ENCODE peak calls at places on chromosome 4, in six cellular contexts. One of them, this sample, is unnamed.

GRCh38 chr4:82394896-82395295 is 21.1 kb upstream of the HNRNPD start:
- DNase-seq in GM12878: no peak
- DNase-seq in HepG2: peak; percentile 72
- DNase-seq in K562: no peak
- DNase-seq in H1: no peak
- DNase-seq in HCT116: no peak
- DNase-seq in this sample: no peak

GRCh38 chr4:102449751-102450352 is 51.3 kb upstream of the NFKB1 start:
- DNase-seq in GM12878: peak; percentile 45
- DNase-seq in HepG2: peak; percentile 65
- DNase-seq in K562: peak; percentile 29
- DNase-seq in H1: no peak
- DNase-seq in HCT116: peak; percentile 42
- DNase-seq in this sample: peak; percentile 32

GRCh38 chr4:4289575-4289929 is 402 bp downstream of the LYAR start:
- DNase-seq in GM12878: no peak
- DNase-seq in HepG2: no peak
- DNase-seq in K562: no peak
- DNase-seq in H1: no peak
- DNase-seq in HCT116: no peak
- DNase-seq in this sample: no peak

GRCh38 chr4:15370296-15370695 is 57.5 kb upstream of the C1QTNF7 start:
- DNase-seq in GM12878: no peak
- DNase-seq in HepG2: no peak
- DNase-seq in K562: no peak
- DNase-seq in H1: no peak
- DNase-seq in HCT116: no peak
- DNase-seq in this sample: no peak

GRCh38 chr4:114229721-114230120 is 250.3 kb upstream of the ARSJ start:
- DNase-seq in GM12878: no peak
- DNase-seq in HepG2: no peak
- DNase-seq in K562: no peak
- DNase-seq in H1: no peak
- DNase-seq in HCT116: no peak
- DNase-seq in this sample: no peak

GRCh38 chr4:142238589-142238988 is 602.2 kb downstream of the IL15 start:
- DNase-seq in GM12878: no peak
- DNase-seq in HepG2: no peak
- DNase-seq in K562: no peak
- DNase-seq in H1: no peak
- DNase-seq in HCT116: no peak
- DNase-seq in this sample: no peak

GRCh38 chr4:176583278-176583677 is 209.4 kb downstream of the VEGFC start:
- DNase-seq in GM12878: no peak
- DNase-seq in HepG2: no peak
- DNase-seq in K562: no peak
- DNase-seq in H1: no peak
- DNase-seq in HCT116: no peak
- DNase-seq in this sample: no peak

GRCh38 chr4:27360651-27361347 is 500.2 kb downstream of the STIM2 start:
- DNase-seq in GM12878: no peak
- DNase-seq in HepG2: no peak
- DNase-seq in K562: no peak
- DNase-seq in H1: no peak
- DNase-seq in HCT116: no peak
- DNase-seq in this sample: peak; percentile 18

GRCh38 chr4:187744911-187745310 is 250.7 kb upstream of the ZFP42 start:
- DNase-seq in GM12878: no peak
- DNase-seq in HepG2: no peak
- DNase-seq in K562: no peak
- DNase-seq in H1: no peak
- DNase-seq in HCT116: peak; percentile 37
- DNase-seq in this sample: no peak

GRCh38 chr4:187304131-187304530 is 580.5 kb upstream of the FAT1 start:
- DNase-seq in GM12878: no peak
- DNase-seq in HepG2: no peak
- DNase-seq in K562: no peak
- DNase-seq in H1: no peak
- DNase-seq in HCT116: no peak
- DNase-seq in this sample: no peak

GRCh38 chr4:74364649-74365491 is at the start of gene EREG:
- DNase-seq in GM12878: no peak
- DNase-seq in HepG2: no peak
- DNase-seq in K562: peak; percentile 57
- DNase-seq in H1: peak; percentile 84
- DNase-seq in HCT116: peak; percentile 74
- DNase-seq in this sample: no peak

GRCh38 chr4:108130955-108131354 is 37.8 kb downstream of the LEF1 start:
- DNase-seq in GM12878: no peak
- DNase-seq in HepG2: no peak
- DNase-seq in K562: no peak
- DNase-seq in H1: no peak
- DNase-seq in HCT116: no peak
- DNase-seq in this sample: no peak

GRCh38 chr4:83177182-83177581 is 62.7 kb upstream of the PLAC8 start:
- DNase-seq in GM12878: no peak
- DNase-seq in HepG2: no peak
- DNase-seq in K562: no peak
- DNase-seq in H1: no peak
- DNase-seq in HCT116: no peak
- DNase-seq in this sample: no peak

GRCh38 chr4:127045872-127046271 is 586.9 kb upstream of the INTU start:
- DNase-seq in GM12878: no peak
- DNase-seq in HepG2: no peak
- DNase-seq in K562: no peak
- DNase-seq in H1: no peak
- DNase-seq in HCT116: no peak
- DNase-seq in this sample: no peak

GRCh38 chr4:56129431-56129861 is 180.7 kb downstream of the CEP135 start:
- DNase-seq in GM12878: no peak
- DNase-seq in HepG2: peak; percentile 56
- DNase-seq in K562: peak; percentile 17
- DNase-seq in H1: peak; percentile 72
- DNase-seq in HCT116: peak; percentile 79
- DNase-seq in this sample: no peak

GRCh38 chr4:105022811-105023667 is 123.6 kb upstream of the TET2 start:
- DNase-seq in GM12878: no peak
- DNase-seq in HepG2: no peak
- DNase-seq in K562: no peak
- DNase-seq in H1: no peak
- DNase-seq in HCT116: peak; percentile 4
- DNase-seq in this sample: no peak

GRCh38 chr4:69038582-69038981 is 57.7 kb upstream of the UGT2B7 start:
- DNase-seq in GM12878: no peak
- DNase-seq in HepG2: no peak
- DNase-seq in K562: no peak
- DNase-seq in H1: no peak
- DNase-seq in HCT116: peak; percentile 18
- DNase-seq in this sample: no peak

GRCh38 chr4:183333202-183333601 is 11.0 kb upstream of the CLDN24 start:
- DNase-seq in GM12878: no peak
- DNase-seq in HepG2: no peak
- DNase-seq in K562: no peak
- DNase-seq in H1: no peak
- DNase-seq in HCT116: no peak
- DNase-seq in this sample: no peak

GRCh38 chr4:823093-823760 is 2.7 kb downstream of the CPLX1 start:
- DNase-seq in GM12878: no peak
- DNase-seq in HepG2: no peak
- DNase-seq in K562: no peak
- DNase-seq in H1: no peak
- DNase-seq in HCT116: no peak
- DNase-seq in this sample: no peak

GRCh38 chr4:83170952-83171399 is 56.4 kb upstream of the PLAC8 start:
- DNase-seq in GM12878: peak; percentile 57
- DNase-seq in HepG2: no peak
- DNase-seq in K562: no peak
- DNase-seq in H1: no peak
- DNase-seq in HCT116: no peak
- DNase-seq in this sample: no peak

GRCh38 chr4:137238456-137238855 is 293.8 kb downstream of the PCDH18 start:
- DNase-seq in GM12878: no peak
- DNase-seq in HepG2: no peak
- DNase-seq in K562: no peak
- DNase-seq in H1: no peak
- DNase-seq in HCT116: no peak
- DNase-seq in this sample: no peak

DNA sequence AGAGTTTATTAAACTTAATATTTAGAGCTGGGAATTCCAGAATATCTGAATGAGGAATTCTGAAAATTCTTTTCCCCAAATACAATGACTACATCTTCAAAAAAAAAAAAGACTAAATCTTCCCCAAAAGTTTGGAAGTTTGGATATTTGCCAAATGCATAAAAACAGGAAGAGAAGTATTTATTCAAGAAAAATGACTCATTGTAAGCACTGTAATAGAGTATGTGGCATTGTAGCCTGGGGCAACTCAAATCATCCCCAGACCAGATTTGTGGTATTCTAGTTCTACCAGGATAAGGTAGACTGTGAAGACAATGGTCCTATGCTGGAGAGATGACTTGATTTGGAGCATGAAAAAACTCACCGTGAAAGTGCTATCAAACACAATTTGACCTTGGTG is 78.5 kb upstream of the PDHA2 start:
- DNase-seq in GM12878: no peak
- DNase-seq in HepG2: no peak
- DNase-seq in K562: no peak
- DNase-seq in H1: no peak
- DNase-seq in HCT116: peak; percentile 1
- DNase-seq in this sample: no peak
- TF ChIP-seq ZNF274 in GM12878: no peak
- TF ChIP-seq ZNF274 in HepG2: no peak
- TF ChIP-seq ZNF274 in K562: no peak
- TF ChIP-seq ZNF274 in H1: no peak
- TF ChIP-seq ZNF274 in HCT116: no peak
- TF ChIP-seq ZNF274 in this sample: no peak

GRCh38 chr4:10093273-10093621 is 23.4 kb downstream of the WDR1 start:
- DNase-seq in GM12878: no peak
- DNase-seq in HepG2: no peak
- DNase-seq in K562: no peak
- DNase-seq in H1: no peak
- DNase-seq in HCT116: no peak
- DNase-seq in this sample: no peak

GRCh38 chr4:10090467-10091250 is 25.9 kb downstream of the WDR1 start:
- DNase-seq in GM12878: no peak
- DNase-seq in HepG2: no peak
- DNase-seq in K562: no peak
- DNase-seq in H1: no peak
- DNase-seq in HCT116: no peak
- DNase-seq in this sample: no peak

GRCh38 chr4:10093801-10094552 is 22.6 kb downstream of the WDR1 start:
- DNase-seq in GM12878: no peak
- DNase-seq in HepG2: no peak
- DNase-seq in K562: no peak
- DNase-seq in H1: no peak
- DNase-seq in HCT116: no peak
- DNase-seq in this sample: no peak

GRCh38 chr4:10091531-10092181 is 24.9 kb downstream of the WDR1 start:
- DNase-seq in GM12878: no peak
- DNase-seq in HepG2: no peak
- DNase-seq in K562: no peak
- DNase-seq in H1: no peak
- DNase-seq in HCT116: no peak
- DNase-seq in this sample: no peak

GRCh38 chr4:10092481-10093272 is 23.9 kb downstream of the WDR1 start:
- DNase-seq in GM12878: no peak
- DNase-seq in HepG2: no peak
- DNase-seq in K562: no peak
- DNase-seq in H1: no peak
- DNase-seq in HCT116: no peak
- DNase-seq in this sample: no peak
- H3K4me1 ChIP-seq in GM12878: peaks cover 38% of the 10 kb centered on the region
- H3K4me1 ChIP-seq in HepG2: peaks cover 22% of the 10 kb centered on the region
- H3K4me1 ChIP-seq in K562: peaks cover 24% of the 10 kb centered on the region
- H3K4me1 ChIP-seq in H1: peaks cover 14% of the 10 kb centered on the region
- H3K4me1 ChIP-seq in HCT116: peaks cover 28% of the 10 kb centered on the region
- H3K4me1 ChIP-seq in this sample: peaks cover 39% of the 10 kb centered on the region

GRCh38 chr4:122921300-122921699 is 1.1 kb downstream of the NUDT6 start:
- DNase-seq in GM12878: no peak
- DNase-seq in HepG2: no peak
- DNase-seq in K562: no peak
- DNase-seq in H1: no peak
- DNase-seq in HCT116: no peak
- DNase-seq in this sample: no peak

GRCh38 chr4:122920473-122920872 is 1.9 kb downstream of the NUDT6 start:
- DNase-seq in GM12878: no peak
- DNase-seq in HepG2: no peak
- DNase-seq in K562: no peak
- DNase-seq in H1: no peak
- DNase-seq in HCT116: no peak
- DNase-seq in this sample: no peak

GRCh38 chr4:122914292-122914904 is 8.0 kb downstream of the NUDT6 start:
- DNase-seq in GM12878: peak; percentile 8
- DNase-seq in HepG2: peak; percentile 43
- DNase-seq in K562: no peak
- DNase-seq in H1: no peak
- DNase-seq in HCT116: no peak
- DNase-seq in this sample: no peak

GRCh38 chr4:122914938-122915337 is 7.5 kb downstream of the NUDT6 start:
- DNase-seq in GM12878: no peak
- DNase-seq in HepG2: no peak
- DNase-seq in K562: no peak
- DNase-seq in H1: no peak
- DNase-seq in HCT116: no peak
- DNase-seq in this sample: no peak

GRCh38 chr4:122917731-122918130 is 4.7 kb downstream of the NUDT6 start:
- DNase-seq in GM12878: no peak
- DNase-seq in HepG2: no peak
- DNase-seq in K562: no peak
- DNase-seq in H1: no peak
- DNase-seq in HCT116: no peak
- DNase-seq in this sample: no peak
- H3K4me3 ChIP-seq in GM12878: no peak overlapping the region
- H3K4me3 ChIP-seq in HepG2: no peak overlapping the region
- H3K4me3 ChIP-seq in K562: no peak overlapping the region
- H3K4me3 ChIP-seq in H1: no peak overlapping the region
- H3K4me3 ChIP-seq in HCT116: no peak overlapping the region
- H3K4me3 ChIP-seq in this sample: no peak overlapping the region

GRCh38 chr4:89821612-89822011 is 15.3 kb downstream of the SNCA start:
- DNase-seq in GM12878: no peak
- DNase-seq in HepG2: no peak
- DNase-seq in K562: no peak
- DNase-seq in H1: no peak
- DNase-seq in HCT116: no peak
- DNase-seq in this sample: no peak

GRCh38 chr4:89820005-89820404 is 17.0 kb downstream of the SNCA start:
- DNase-seq in GM12878: no peak
- DNase-seq in HepG2: no peak
- DNase-seq in K562: no peak
- DNase-seq in H1: no peak
- DNase-seq in HCT116: no peak
- DNase-seq in this sample: no peak

DNA sequence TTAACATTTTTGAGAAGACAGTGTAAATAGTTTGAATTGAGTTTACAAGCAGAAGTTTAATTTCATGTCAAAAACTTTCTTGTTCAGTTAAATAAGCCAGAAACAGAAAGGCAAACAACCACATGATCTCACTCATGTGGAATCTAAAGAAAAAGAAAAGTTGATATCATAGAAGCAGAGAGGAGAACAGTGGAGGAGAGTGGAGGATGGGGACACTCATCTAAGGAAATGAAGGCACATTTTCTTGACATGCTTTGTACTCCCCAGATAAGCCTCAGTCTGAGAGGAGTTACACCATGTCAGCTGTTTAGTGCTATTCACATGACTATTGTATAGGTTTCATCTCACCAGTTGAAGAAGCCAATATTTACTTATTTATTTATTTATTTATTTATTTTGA is 13.5 kb downstream of the SNCA start:
- DNase-seq in GM12878: no peak
- DNase-seq in HepG2: no peak
- DNase-seq in K562: no peak
- DNase-seq in H1: no peak
- DNase-seq in HCT116: no peak
- DNase-seq in this sample: no peak
- TF ChIP-seq ZNF274 in GM12878: no peak
- TF ChIP-seq ZNF274 in HepG2: no peak
- TF ChIP-seq ZNF274 in K562: no peak
- TF ChIP-seq ZNF274 in H1: no peak
- TF ChIP-seq ZNF274 in HCT116: no peak
- TF ChIP-seq ZNF274 in this sample: no peak